ENCODE peak calls at places on chromosomes 4 and X, in nine cellular contexts. M is cardiac fibroblast; R is EL; J is head of caudate nucleus; W is GDM1; N is progenitor cell of endocrine pancreas; T is mammary epithelial cell; L is stimulated activated CD4-positive, alpha-beta T cell treated with anti-CD3 and anti-CD28 coated beads, Interleukin-2, amount 100 ng/mL, for 4 hours; I is Daoy. H is an unnamed sample.

GRCh38 chrX:110407910-110408545 is 49.4 kb downstream of the RTL9 start:
- DNase-seq in M (peak; percentile 76), R (peak; percentile 69), J (peak; percentile 49), W (no peak), N (peak; percentile 59), T (peak; percentile 63), L (peak; percentile 9), I (peak; percentile 29), H (no peak)

GRCh38 chrX:68721546-68721945 is 74.1 kb downstream of the STARD8 start:
- DNase-seq in M (no peak), R (no peak), J (peak; percentile 21), W (no peak), N (no peak), T (no peak), L (no peak), I (no peak), H (no peak)

GRCh38 chrX:145190801-145191389 is 56.4 kb upstream of the SPANXN1 start:
- DNase-seq in M (peak; percentile 11), R (no peak), J (no peak), W (no peak), N (no peak), T (peak; percentile 12), L (no peak), I (no peak), H (no peak)

GRCh38 chrX:2928127-2928582 is 984 bp downstream of the ARSD start:
- DNase-seq in M (no peak), R (no peak), J (peak; percentile 53), W (no peak), N (no peak), T (no peak), L (no peak), I (no peak), H (no peak)

GRCh38 chr4:8725845-8726244 is 133.3 kb downstream of the CPZ start:
- DNase-seq in M (no peak), R (no peak), J (no peak), W (no peak), N (no peak), T (no peak), L (no peak), I (no peak), H (no peak)

GRCh38 chr4:15875663-15876460 is 62.7 kb downstream of the FGFBP1 start:
- DNase-seq in M (no peak), R (no peak), J (no peak), W (no peak), N (no peak), T (peak; percentile 64), L (no peak), I (no peak), H (no peak)

GRCh38 chr4:100986360-100986868 is 360.9 kb downstream of the PPP3CA start:
- DNase-seq in M (no peak), R (no peak), J (no peak), W (no peak), N (no peak), T (no peak), L (no peak), I (peak; percentile 6), H (no peak)

GRCh38 chr4:3716034-3716875 is 49.9 kb upstream of the ADRA2C start:
- DNase-seq in M (no peak), R (no peak), J (no peak), W (no peak), N (no peak), T (no peak), L (no peak), I (no peak), H (no peak)

GRCh38 chr4:151866266-151866918 is 105.6 kb upstream of the GATB start:
- DNase-seq in M (peak; percentile 17), R (no peak), J (no peak), W (no peak), N (no peak), T (no peak), L (no peak), I (no peak), H (no peak)

GRCh38 chr4:182968917-182969650 is 51.9 kb upstream of the DCTD start:
- DNase-seq in M (no peak), R (no peak), J (no peak), W (no peak), N (no peak), T (no peak), L (no peak), I (no peak), H (no peak)

GRCh38 chr4:112910109-112910736 is 139.2 kb upstream of the ANK2 start:
- DNase-seq in M (peak; percentile 89), R (peak; percentile 41), J (no peak), W (no peak), N (no peak), T (no peak), L (no peak), I (no peak), H (no peak)

GRCh38 chr4:150207871-150208270 is 129.6 kb downstream of the DCLK2 start:
- DNase-seq in M (no peak), R (no peak), J (no peak), W (no peak), N (no peak), T (peak; percentile 28), L (no peak), I (no peak), H (no peak)

GRCh38 chr4:4195354-4195753 is 31.4 kb downstream of the OTOP1 start:
- DNase-seq in M (no peak), R (no peak), J (no peak), W (no peak), N (no peak), T (no peak), L (no peak), I (no peak), H (no peak)

GRCh38 chrX:102950908-102951866 is 14.1 kb downstream of the RAB40AL start:
- DNase-seq in M (peak; percentile 49), R (peak; percentile 48), J (peak; percentile 78), W (peak; percentile 44), N (peak; percentile 44), T (peak; percentile 26), L (peak; percentile 27), I (peak; percentile 36), H (no peak)

GRCh38 chr4:47538516-47538915 is 53.4 kb downstream of the ATP10D start:
- DNase-seq in M (no peak), R (peak; percentile 19), J (no peak), W (no peak), N (no peak), T (no peak), L (no peak), I (no peak), H (no peak)

GRCh38 chr4:2445130-2445529 is 23.8 kb upstream of the RNF4 start:
- DNase-seq in M (no peak), R (no peak), J (no peak), W (no peak), N (no peak), T (no peak), L (no peak), I (no peak), H (no peak)

GRCh38 chr4:108636246-108636645 is 14.2 kb upstream of the OSTC start:
- DNase-seq in M (no peak), R (peak; percentile 30), J (no peak), W (no peak), N (no peak), T (no peak), L (no peak), I (no peak), H (no peak)

GRCh38 chr4:88244056-88244455 is 40.3 kb downstream of the PPM1K start:
- DNase-seq in M (no peak), R (no peak), J (no peak), W (no peak), N (no peak), T (no peak), L (no peak), I (no peak), H (no peak)

GRCh38 chr4:48340276-48340904 is 939 bp upstream of the SLAIN2 start:
- DNase-seq in M (peak; percentile 70), R (peak; percentile 78), J (no peak), W (no peak), N (no peak), T (peak; percentile 54), L (peak; percentile 10), I (peak; percentile 60), H (no peak)

GRCh38 chrX:65407157-65407626 is 127.4 kb downstream of the LAS1L start:
- DNase-seq in M (no peak), R (no peak), J (no peak), W (no peak), N (no peak), T (peak; percentile 6), L (no peak), I (no peak), H (no peak)

GRCh38 chr4:99324978-99325377 is 3.8 kb upstream of the ADH1B start:
- DNase-seq in M (peak; percentile 94), R (peak; percentile 1), J (no peak), W (no peak), N (no peak), T (no peak), L (no peak), I (no peak), H (no peak)

GRCh38 chrX:139795196-139795595 is 87.2 kb upstream of the MCF2 start:
- DNase-seq in M (no peak), R (no peak), J (no peak), W (no peak), N (no peak), T (no peak), L (no peak), I (no peak), H (no peak)

GRCh38 chr4:142922720-142923119 is 76.6 kb upstream of the INPP4B start:
- DNase-seq in M (no peak), R (no peak), J (no peak), W (no peak), N (no peak), T (no peak), L (no peak), I (no peak), H (no peak)

H was measured in HS-27A.